ENCODE peak calls at places on chromosomes 3 and 15, in five cellular contexts. A, Q, O, L and B are unnamed samples.

GRCh38 chr3:49629866-49630265 is 44.3 kb upstream of the APEH start:
- DNase-seq in A (no peak), Q (no peak), O (no peak), L (no peak), B (no peak)

GRCh38 chr3:197761784-197762183 is 12.1 kb downstream of the FYTTD1 start:
- DNase-seq in A (no peak), Q (no peak), O (no peak), L (no peak), B (no peak)

GRCh38 chr15:68631621-68632051 is 52.8 kb downstream of the CORO2B start:
- DNase-seq in A (no peak), Q (no peak), O (peak; percentile 51), L (no peak), B (no peak)

GRCh38 chr15:75675579-75676404 is 28.1 kb downstream of the SNX33 start:
- DNase-seq in A (no peak), Q (no peak), O (no peak), L (no peak), B (no peak)

GRCh38 chr3:50450135-50450911 is 53.1 kb downstream of the CACNA2D2 start:
- DNase-seq in A (no peak), Q (peak; percentile 15), O (peak; percentile 73), L (peak; percentile 50), B (peak; percentile 95)

GRCh38 chr15:77020348-77021087 is 25.6 kb downstream of the PSTPIP1 start:
- DNase-seq in A (no peak), Q (no peak), O (no peak), L (no peak), B (no peak)

GRCh38 chr15:61173899-61174689 is 55.0 kb downstream of the RORA start:
- DNase-seq in A (no peak), Q (no peak), O (no peak), L (peak; percentile 16), B (no peak)

GRCh38 chr3:122754867-122755835 is 38.5 kb downstream of the HSPBAP1 start:
- DNase-seq in A (peak; percentile 49), Q (peak; percentile 44), O (peak; percentile 36), L (peak; percentile 36), B (no peak)

GRCh38 chr3:169256791-169257522 is 406.6 kb downstream of the MECOM start:
- DNase-seq in A (no peak), Q (peak; percentile 16), O (no peak), L (no peak), B (no peak)

GRCh38 chr15:93035953-93036810 is 52.8 kb downstream of the RGMA start:
- DNase-seq in A (peak; percentile 87), Q (peak; percentile 30), O (peak; percentile 60), L (peak; percentile 34), B (peak; percentile 66)

GRCh38 chr3:186386883-186387560 is 25.0 kb upstream of the DGKG start:
- DNase-seq in A (no peak), Q (no peak), O (no peak), L (no peak), B (no peak)

GRCh38 chr3:152937234-152937633 is 102.3 kb downstream of the P2RY1 start:
- DNase-seq in A (no peak), Q (no peak), O (no peak), L (no peak), B (no peak)

GRCh38 chr3:146638718-146639117 is 33.6 kb upstream of the PLSCR5 start:
- DNase-seq in A (peak; percentile 3), Q (no peak), O (no peak), L (peak; percentile 1), B (no peak)

GRCh38 chr3:39809181-39809994 is at the start of gene MYRIP:
- DNase-seq in A (peak; percentile 40), Q (no peak), O (peak; percentile 90), L (peak; percentile 81), B (peak; percentile 94)

GRCh38 chr3:188286087-188286513 is 132.1 kb downstream of the LPP start:
- DNase-seq in A (no peak), Q (peak; percentile 100), O (peak; percentile 58), L (peak; percentile 78), B (no peak)

GRCh38 chr3:196501316-196502064 is 2.1 kb downstream of the RNF168 start:
- DNase-seq in A (no peak), Q (peak; percentile 53), O (peak; percentile 4), L (no peak), B (no peak)

GRCh38 chr3:48042071-48042760 is 26.0 kb upstream of the MAP4 start:
- DNase-seq in A (no peak), Q (peak; percentile 48), O (no peak), L (no peak), B (no peak)

GRCh38 chr3:115803661-115804060 is 180.4 kb downstream of the GAP43 start:
- DNase-seq in A (no peak), Q (no peak), O (no peak), L (no peak), B (no peak)

GRCh38 chr15:74983725-74984231 is 11.6 kb upstream of the SCAMP5 start:
- DNase-seq in A (peak; percentile 56), Q (no peak), O (no peak), L (no peak), B (no peak)

GRCh38 chr3:172203522-172204258 is 164.3 kb downstream of the FNDC3B start:
- DNase-seq in A (peak; percentile 36), Q (no peak), O (peak; percentile 52), L (no peak), B (no peak)

GRCh38 chr3:156181509-156181908 is 61.1 kb downstream of the KCNAB1 start:
- DNase-seq in A (no peak), Q (peak; percentile 72), O (no peak), L (no peak), B (no peak)

GRCh38 chr3:134711284-134711683 is 60.5 kb upstream of the KY start:
- DNase-seq in A (no peak), Q (peak; percentile 8), O (no peak), L (no peak), B (no peak)

GRCh38 chr3:175748087-175748732 is 889.1 kb downstream of the NAALADL2 start:
- DNase-seq in A (no peak), Q (peak; percentile 26), O (no peak), L (no peak), B (no peak)

GRCh38 chr15:66704019-66704782 is 2.2 kb downstream of the SMAD6 start:
- DNase-seq in A (no peak), Q (no peak), O (peak; percentile 36), L (no peak), B (no peak)
- H3K27ac ChIP-seq in A (peak overlapping the region; percentile 95), Q (peak overlapping the region; percentile 80), O (peak overlapping the region; percentile 30), L (peak overlapping the region; percentile 80), B (peak overlapping the region; percentile 86)

DNA sequence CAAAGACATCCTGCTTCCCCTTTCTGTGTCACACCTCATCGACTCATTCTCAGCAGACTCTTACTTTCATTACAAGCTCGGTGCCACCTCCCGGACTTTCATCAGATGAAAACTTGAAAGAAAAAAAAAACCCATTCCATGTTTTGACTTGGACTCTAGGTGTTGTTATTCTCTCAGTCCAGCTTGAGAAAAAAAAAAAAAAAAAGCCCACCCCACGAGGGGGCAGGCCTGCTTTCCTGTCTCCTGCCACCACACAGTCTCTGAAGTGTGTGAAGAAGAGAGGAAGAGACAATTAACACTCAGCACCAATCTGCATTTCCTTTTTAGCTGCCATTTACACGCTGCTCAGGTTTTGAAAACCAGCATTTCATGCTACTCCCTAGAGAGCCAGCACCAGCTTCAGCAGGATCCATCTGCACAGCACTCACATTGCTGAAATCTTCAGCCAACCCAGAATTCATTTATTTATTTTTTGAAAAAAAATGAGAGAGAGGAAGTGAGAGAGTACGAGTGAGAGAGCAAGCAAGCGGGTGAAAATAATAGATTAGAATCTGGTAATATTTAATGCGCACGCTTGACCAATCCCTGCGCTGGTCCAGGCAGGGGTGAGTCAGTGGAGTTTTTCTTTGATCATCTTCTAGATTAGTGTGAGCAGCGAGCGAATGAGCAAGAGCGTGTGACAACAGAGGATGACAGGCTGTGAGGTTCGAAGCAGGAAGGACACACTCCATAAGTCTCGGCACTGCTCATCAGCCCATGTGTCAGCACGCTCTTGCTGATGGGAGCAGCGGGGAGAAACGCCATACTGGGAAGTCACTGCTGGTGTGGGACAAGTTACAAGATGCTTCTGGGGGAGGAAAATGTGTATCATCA is 23.5 kb downstream of the ZNF80 start:
- DNase-seq in A (no peak), Q (peak; percentile 78), O (peak; percentile 8), L (peak; percentile 82), B (peak; percentile 35)
- TF ChIP-seq POLR2A in A (no peak), Q (no peak), O (no peak), L (no peak), B (no peak)

DNA sequence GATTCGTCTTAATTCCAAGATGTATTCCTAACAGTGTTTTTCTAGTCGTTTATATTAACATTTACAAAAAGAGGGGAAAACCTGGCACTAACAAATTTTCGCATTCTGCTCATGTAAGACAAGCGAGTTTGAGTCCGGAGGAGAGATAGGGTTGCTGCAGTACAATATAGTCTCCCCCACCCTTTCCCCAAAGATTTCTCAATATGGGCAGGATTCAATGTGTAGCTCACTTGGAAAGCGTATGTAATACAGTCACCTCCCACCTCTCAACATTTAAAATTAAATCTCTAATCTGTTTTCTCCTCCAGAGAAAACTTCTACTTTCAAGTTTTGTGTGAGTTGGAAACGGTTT is 57.9 kb downstream of the CMSS1 start:
- DNase-seq in A (no peak), Q (peak; percentile 60), O (no peak), L (peak; percentile 72), B (no peak)
- H3K27ac ChIP-seq in A (peak overlapping the region; percentile 12), Q (peak overlapping the region; percentile 88), O (peak overlapping the region; percentile 62), L (peak overlapping the region; percentile 99), B (peak overlapping the region; percentile 81)

DNA sequence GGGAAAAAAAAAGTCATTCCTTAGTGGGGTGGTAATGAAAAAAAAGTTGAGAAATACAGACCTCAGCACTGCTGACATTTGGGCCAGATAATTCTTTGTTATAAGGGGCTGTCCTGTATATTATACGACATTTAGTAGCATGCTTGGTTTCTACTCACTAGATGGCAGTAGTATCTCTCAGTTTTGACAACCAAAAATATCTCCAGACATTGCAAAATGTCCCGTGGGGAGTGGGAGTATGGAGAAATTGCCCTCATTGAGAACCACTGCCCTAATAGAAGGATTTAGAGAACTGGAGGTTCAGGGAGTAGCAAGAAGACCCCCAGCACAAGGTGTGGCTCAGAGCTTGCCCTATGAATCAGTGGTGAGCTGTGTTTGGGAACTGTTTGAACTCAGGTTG is 28.6 kb upstream of the TEX264 start:
- DNase-seq in A (no peak), Q (peak; percentile 3), O (no peak), L (peak; percentile 8), B (no peak)
- TF ChIP-seq POLR2A in A (no peak), Q (no peak), O (no peak), L (no peak), B (no peak)

DNA sequence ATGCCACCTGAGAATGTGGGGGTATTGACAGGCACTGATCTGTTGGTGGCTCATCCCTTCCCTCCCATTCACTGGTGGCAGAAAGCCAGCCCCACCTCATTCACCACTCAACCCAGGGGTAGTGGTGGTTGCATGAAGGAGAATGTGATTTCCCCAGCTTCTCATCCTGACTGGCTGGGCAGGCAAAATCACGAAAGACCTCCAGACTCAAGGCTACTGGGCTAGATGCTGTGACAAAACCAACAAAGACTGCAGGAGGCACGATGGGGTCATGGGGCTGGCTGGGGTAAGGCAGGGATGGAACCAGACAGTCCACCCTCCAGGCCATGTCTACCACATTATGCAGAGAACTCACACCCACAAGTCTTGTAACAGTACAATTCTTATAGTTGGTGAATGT is 33.9 kb downstream of the FSTL1 start:
- DNase-seq in A (no peak), Q (no peak), O (no peak), L (no peak), B (no peak)
- H3K27ac ChIP-seq in A (peak overlapping the region; percentile 52), Q (peak overlapping the region; percentile 55), O (no peak overlapping the region), L (peak overlapping the region; percentile 30), B (peak overlapping the region; percentile 54)

GRCh38 chr3:14412831-14413380 is 10.5 kb downstream of the SLC6A6 start:
- DNase-seq in A (no peak), Q (no peak), O (no peak), L (no peak), B (no peak)
- TF ChIP-seq POLR2A in A (no peak), Q (no peak), O (no peak), L (no peak), B (no peak)

GRCh38 chr15:90840157-90840855 is 28.1 kb upstream of the FURIN start:
- DNase-seq in A (no peak), Q (no peak), O (no peak), L (no peak), B (no peak)
- H3K27ac ChIP-seq in A (no peak overlapping the region), Q (no peak overlapping the region), O (no peak overlapping the region), L (no peak overlapping the region), B (peak overlapping the region; percentile 84)